ENCODE peak calls at places on chromosome 4, in nine cellular contexts. Q is activated T-helper 1 cell treated with anti-CD3 and anti-CD28 coated beads, Interleukin-12 subunit alpha, Interleukin-12 subunit beta, Interleukin-2, Interleukin-4 antibody, amounts not matched to agents 30 ng/mL and 10 ng/mL and 1 ng/mL, durations not matched to agents 14 hours and 24 hours and 36 hours; G is dermis microvascular lymphatic vessel endothelial cell; E is body of pancreas; U is DMS53; X is GM04504; L is nephron progenitor cell; O is pons; S is stimulated activated CD8-positive, alpha-beta memory T cell treated with anti-CD3 and anti-CD28 coated beads, Interleukin-4, amount 100 ng/mL, for 24 hours. I is an unnamed sample.

GRCh38 chr4:132346016-132346415 is 803.1 kb upstream of the PCDH10 start:
- DNase-seq in Q (no peak), G (no peak), E (no peak), U (no peak), X (no peak), L (no peak), O (no peak), S (no peak), I (no peak)

GRCh38 chr4:148634476-148634875 is 192.3 kb upstream of the NR3C2 start:
- DNase-seq in Q (no peak), G (no peak), E (no peak), U (peak; percentile 1), X (no peak), L (no peak), O (no peak), S (no peak), I (no peak)

GRCh38 chr4:14379148-14379547 is 623.1 kb upstream of the CPEB2 start:
- DNase-seq in Q (no peak), G (no peak), E (no peak), U (peak; percentile 25), X (no peak), L (no peak), O (no peak), S (no peak), I (no peak)

GRCh38 chr4:77804471-77804870 is 14.7 kb downstream of the CNOT6L start:
- DNase-seq in Q (no peak), G (no peak), E (no peak), U (no peak), X (no peak), L (no peak), O (no peak), S (no peak), I (no peak)

GRCh38 chr4:106384878-106385277 is 16.3 kb upstream of the GIMD1 start:
- DNase-seq in Q (no peak), G (no peak), E (no peak), U (no peak), X (no peak), L (no peak), O (no peak), S (no peak), I (peak; percentile 79)

GRCh38 chr4:38099020-38099600 is 138.9 kb downstream of the PTTG2 start:
- DNase-seq in Q (no peak), G (peak; percentile 82), E (no peak), U (no peak), X (no peak), L (no peak), O (no peak), S (no peak), I (no peak)

GRCh38 chr4:42995343-42995944 is 102.9 kb downstream of the GRXCR1 start:
- DNase-seq in Q (no peak), G (peak; percentile 2), E (no peak), U (peak; percentile 79), X (peak; percentile 0), L (peak; percentile 5), O (peak; percentile 27), S (no peak), I (no peak)

GRCh38 chr4:1512738-1513660 is 106.8 kb upstream of the NKX1-1 start:
- DNase-seq in Q (peak; percentile 27), G (no peak), E (peak; percentile 43), U (peak; percentile 53), X (no peak), L (peak; percentile 82), O (no peak), S (peak; percentile 38), I (peak; percentile 77)

GRCh38 chr4:159229164-159229563 is 126.3 kb downstream of the RAPGEF2 start:
- DNase-seq in Q (no peak), G (peak; percentile 28), E (no peak), U (no peak), X (no peak), L (no peak), O (peak; percentile 68), S (no peak), I (no peak)

GRCh38 chr4:105135746-105136145 is 10.9 kb upstream of the TET2 start:
- DNase-seq in Q (no peak), G (no peak), E (no peak), U (no peak), X (no peak), L (no peak), O (no peak), S (no peak), I (no peak)

GRCh38 chr4:6942238-6942800 is 32.7 kb downstream of the TBC1D14 start:
- DNase-seq in Q (peak; percentile 39), G (no peak), E (peak; percentile 58), U (no peak), X (peak; percentile 89), L (no peak), O (peak; percentile 79), S (peak; percentile 28), I (no peak)